ENCODE peak calls at places on chromosome 14, in nine cellular contexts. O, Z, D, G, C, F, E, U and V are unnamed samples. For H3K27me3, the result is how much of the 10 kb centered on the place peaks cover.

GRCh38 chr14:89185919-89186849 is 230.8 kb downstream of the FOXN3 start:
- DNase-seq in O (no peak), Z (no peak), D (peak), G (peak), C (no peak), F (peak), E (no peak), U (no peak), V (no peak)

GRCh38 chr14:69460093-69460701 is 24.3 kb upstream of the PLEKHD1 start:
- DNase-seq in O (peak), Z (peak), D (peak), G (peak), C (peak), F (peak), E (peak), U (peak), V (peak)

GRCh38 chr14:37091651-37092050 is 80.8 kb downstream of the SLC25A21 start:
- DNase-seq in O (no peak), Z (no peak), D (peak), G (no peak), C (no peak), F (no peak), E (no peak), U (no peak), V (no peak)

GRCh38 chr14:50560929-50561280 is 960 bp downstream of the ATL1 start:
- DNase-seq in O (peak), Z (no peak), D (peak), G (peak), C (peak), F (peak), E (peak), U (peak), V (peak)

GRCh38 chr14:22131749-22132476 is 457.1 kb downstream of the DAD1 start:
- DNase-seq in O (no peak), Z (no peak), D (peak), G (no peak), C (no peak), F (no peak), E (no peak), U (no peak), V (no peak)

GRCh38 chr14:101122855-101123129 is 219.3 kb upstream of the RTL1 start:
- DNase-seq in O (no peak), Z (no peak), D (no peak), G (no peak), C (no peak), F (no peak), E (no peak), U (no peak), V (no peak)

GRCh38 chr14:38528582-38528981 is 272.7 kb upstream of the CLEC14A start:
- DNase-seq in O (no peak), Z (no peak), D (no peak), G (no peak), C (no peak), F (no peak), E (no peak), U (no peak), V (no peak)

GRCh38 chr14:33499687-33500086 is 451.2 kb downstream of the EGLN3 start:
- DNase-seq in O (no peak), Z (no peak), D (no peak), G (no peak), C (no peak), F (no peak), E (no peak), U (no peak), V (no peak)

GRCh38 chr14:100786131-100786530 is 39.8 kb upstream of the MEG3 start:
- DNase-seq in O (no peak), Z (no peak), D (no peak), G (no peak), C (no peak), F (peak), E (no peak), U (no peak), V (no peak)

GRCh38 chr14:56423591-56423991 is 156.0 kb upstream of the TMEM260 start:
- DNase-seq in O (no peak), Z (no peak), D (peak), G (no peak), C (no peak), F (peak), E (no peak), U (peak), V (no peak)

GRCh38 chr14:71336488-71337192 is 429.4 kb downstream of the PCNX1 start:
- DNase-seq in O (no peak), Z (no peak), D (no peak), G (no peak), C (no peak), F (no peak), E (no peak), U (no peak), V (no peak)

GRCh38 chr14:52049721-52050588 is 18.9 kb downstream of the NID2 start:
- DNase-seq in O (no peak), Z (no peak), D (no peak), G (no peak), C (no peak), F (no peak), E (no peak), U (no peak), V (no peak)

GRCh38 chr14:24481622-24482324 is 26.3 kb downstream of the CMA1 start:
- DNase-seq in O (no peak), Z (no peak), D (peak), G (no peak), C (peak), F (peak), E (no peak), U (no peak), V (no peak)

GRCh38 chr14:100287202-100287997 is 18.8 kb downstream of the SLC25A29 start:
- DNase-seq in O (no peak), Z (no peak), D (no peak), G (no peak), C (no peak), F (no peak), E (no peak), U (no peak), V (no peak)

GRCh38 chr14:72594099-72594901 is 299.6 kb downstream of the DPF3 start:
- DNase-seq in O (no peak), Z (peak), D (no peak), G (no peak), C (no peak), F (no peak), E (no peak), U (no peak), V (no peak)

GRCh38 chr14:90979451-90979850 is 81.0 kb downstream of the RPS6KA5 start:
- DNase-seq in O (no peak), Z (no peak), D (no peak), G (no peak), C (no peak), F (no peak), E (no peak), U (no peak), V (no peak)

GRCh38 chr14:59161571-59162175 is 26.8 kb upstream of the DAAM1 start:
- DNase-seq in O (peak), Z (no peak), D (peak), G (peak), C (no peak), F (peak), E (no peak), U (peak), V (no peak)

GRCh38 chr14:44960146-44960545 is 1.6 kb downstream of the KLHL28 start:
- DNase-seq in O (no peak), Z (no peak), D (no peak), G (no peak), C (no peak), F (peak), E (no peak), U (no peak), V (no peak)

GRCh38 chr14:77037886-77038511 is 9.5 kb upstream of the IRF2BPL start:
- DNase-seq in O (peak), Z (peak), D (no peak), G (peak), C (peak), F (peak), E (no peak), U (peak), V (no peak)

GRCh38 chr14:99274346-99275221 is 2.6 kb upstream of the BCL11B start:
- DNase-seq in O (no peak), Z (no peak), D (peak), G (peak), C (no peak), F (peak), E (peak), U (peak), V (no peak)

GRCh38 chr14:99273025-99273723 is 1.2 kb upstream of the BCL11B start:
- DNase-seq in O (peak), Z (no peak), D (no peak), G (no peak), C (no peak), F (peak), E (no peak), U (no peak), V (no peak)

GRCh38 chr14:99275222-99275584 is 3.2 kb upstream of the BCL11B start:
- DNase-seq in O (no peak), Z (no peak), D (no peak), G (no peak), C (no peak), F (no peak), E (no peak), U (no peak), V (no peak)

GRCh38 chr14:99272669-99273024 is 650 bp upstream of the BCL11B start:
- DNase-seq in O (no peak), Z (no peak), D (no peak), G (no peak), C (no peak), F (no peak), E (no peak), U (no peak), V (no peak)

DNA sequence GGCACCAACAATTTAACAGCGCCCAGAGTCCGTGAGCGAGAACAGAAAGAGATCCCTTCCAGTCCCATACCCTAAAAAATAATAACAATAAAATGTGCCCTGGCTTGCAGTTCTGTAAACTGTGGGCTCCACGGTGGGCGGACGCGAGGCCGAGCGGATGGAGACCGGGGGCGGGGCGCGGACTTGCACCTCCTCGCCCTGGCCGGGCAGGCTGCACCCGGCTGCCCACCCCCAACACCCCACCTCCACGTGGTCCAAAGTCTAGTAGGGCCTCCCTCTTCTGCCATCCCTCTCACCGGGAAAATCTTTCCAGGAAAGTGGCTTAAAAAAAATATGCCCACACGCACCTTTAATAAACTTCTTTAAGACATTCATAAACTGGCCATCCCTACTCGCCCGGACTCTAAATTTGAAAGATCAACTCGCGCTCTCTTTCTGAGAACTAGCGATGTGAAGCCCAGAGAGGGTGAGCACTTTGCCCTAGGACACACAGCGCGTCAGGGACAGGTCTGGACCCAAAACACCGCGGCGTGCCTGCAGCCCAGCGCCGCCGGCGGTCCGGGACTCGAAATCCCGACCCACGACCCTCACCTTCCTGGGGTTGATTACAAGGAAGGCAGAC is 1.8 kb upstream of the BCL11B start:
- DNase-seq in O (peak), Z (no peak), D (no peak), G (no peak), C (no peak), F (peak), E (no peak), U (no peak), V (no peak)
- H3K27me3 ChIP-seq in O (under half), Z (under half), D (half or more), G (under half), C (under half), F (half or more), E (half or more), U (under half), V (half or more)

GRCh38 chr14:68368850-68369249 is 424.0 kb downstream of the ZFP36L1 start:
- DNase-seq in O (no peak), Z (no peak), D (no peak), G (no peak), C (peak), F (no peak), E (no peak), U (no peak), V (no peak)

GRCh38 chr14:68372363-68372762 is 420.5 kb downstream of the ZFP36L1 start:
- DNase-seq in O (no peak), Z (no peak), D (no peak), G (no peak), C (no peak), F (no peak), E (no peak), U (no peak), V (no peak)

GRCh38 chr14:68366656-68367055 is 426.2 kb downstream of the ZFP36L1 start:
- DNase-seq in O (no peak), Z (no peak), D (no peak), G (no peak), C (no peak), F (no peak), E (no peak), U (no peak), V (no peak)

GRCh38 chr14:68367444-68368014 is 425.3 kb downstream of the ZFP36L1 start:
- DNase-seq in O (no peak), Z (no peak), D (no peak), G (no peak), C (no peak), F (no peak), E (no peak), U (no peak), V (no peak)

GRCh38 chr14:68369289-68369925 is 423.5 kb downstream of the ZFP36L1 start:
- DNase-seq in O (no peak), Z (no peak), D (no peak), G (no peak), C (no peak), F (no peak), E (no peak), U (no peak), V (no peak)
- H3K4me3 ChIP-seq in O (no peak), Z (no peak), D (no peak), G (no peak), C (no peak), F (no peak), E (no peak), U (no peak), V (no peak)

GRCh38 chr14:75467763-75468162 is 39.9 kb downstream of the JDP2 start:
- DNase-seq in O (no peak), Z (no peak), D (no peak), G (no peak), C (no peak), F (no peak), E (no peak), U (no peak), V (no peak)

GRCh38 chr14:75471059-75471458 is 43.2 kb downstream of the JDP2 start:
- DNase-seq in O (no peak), Z (no peak), D (no peak), G (no peak), C (no peak), F (no peak), E (no peak), U (no peak), V (no peak)

GRCh38 chr14:75470238-75470797 is 42.5 kb downstream of the JDP2 start:
- DNase-seq in O (peak), Z (no peak), D (no peak), G (no peak), C (no peak), F (no peak), E (no peak), U (no peak), V (no peak)

GRCh38 chr14:75469164-75469563 is 41.3 kb downstream of the JDP2 start:
- DNase-seq in O (no peak), Z (no peak), D (no peak), G (no peak), C (no peak), F (no peak), E (no peak), U (no peak), V (no peak)

DNA sequence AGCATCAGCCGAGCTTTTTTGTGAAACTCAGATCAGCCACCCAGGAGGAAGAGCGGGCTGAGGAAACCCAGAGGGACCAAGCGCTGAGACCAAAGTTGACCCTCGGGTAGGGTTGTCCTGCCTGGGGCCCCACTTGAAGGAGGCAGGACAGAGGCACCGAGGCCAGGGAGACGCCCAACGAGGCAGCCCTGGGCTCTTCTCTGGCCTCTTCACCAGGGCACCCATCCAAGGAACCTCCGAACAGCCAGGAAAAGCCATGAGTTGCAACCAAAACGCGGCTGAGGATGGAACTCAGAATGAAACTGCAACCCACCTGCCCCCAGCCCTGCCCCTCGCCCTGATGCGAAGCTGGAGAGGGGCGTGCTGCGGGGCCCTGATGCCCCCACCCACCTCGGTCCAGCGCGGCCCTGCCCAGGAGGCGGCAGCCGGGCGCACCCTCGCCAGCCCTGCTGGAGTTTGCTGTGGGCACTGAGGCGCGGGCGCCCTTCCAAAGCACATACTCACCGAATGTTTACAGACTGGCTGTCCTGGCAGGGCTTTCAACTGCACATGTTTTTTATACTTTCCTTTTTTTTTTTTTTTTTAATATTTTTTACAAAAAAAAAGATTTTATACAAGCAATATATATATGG is 41.9 kb downstream of the JDP2 start:
- DNase-seq in O (peak), Z (no peak), D (no peak), G (no peak), C (no peak), F (no peak), E (no peak), U (no peak), V (no peak)
- H3K27ac ChIP-seq in O (peak), Z (no peak), D (no peak), G (no peak), C (no peak), F (no peak), E (no peak), U (no peak), V (peak)

GRCh38 chr14:67520482-67520881 is 12.6 kb upstream of the PLEKHH1 start:
- DNase-seq in O (no peak), Z (no peak), D (no peak), G (no peak), C (no peak), F (no peak), E (no peak), U (no peak), V (no peak)
- H3K27me3 ChIP-seq in O (under half), Z (under half), D (half or more), G (under half), C (under half), F (half or more), E (half or more), U (under half), V (under half)

GRCh38 chr14:96403409-96403808 is 11.5 kb downstream of the AK7 start:
- DNase-seq in O (no peak), Z (no peak), D (no peak), G (no peak), C (no peak), F (no peak), E (no peak), U (no peak), V (no peak)

GRCh38 chr14:96398921-96399320 is 7.0 kb downstream of the AK7 start:
- DNase-seq in O (no peak), Z (no peak), D (no peak), G (no peak), C (no peak), F (no peak), E (no peak), U (no peak), V (no peak)

GRCh38 chr14:96400495-96400894 is 8.6 kb downstream of the AK7 start:
- DNase-seq in O (no peak), Z (no peak), D (no peak), G (no peak), C (no peak), F (no peak), E (no peak), U (no peak), V (no peak)

GRCh38 chr14:96398432-96398831 is 6.5 kb downstream of the AK7 start:
- DNase-seq in O (no peak), Z (no peak), D (no peak), G (no peak), C (no peak), F (no peak), E (no peak), U (no peak), V (no peak)

GRCh38 chr14:96399405-96399804 is 7.5 kb downstream of the AK7 start:
- DNase-seq in O (no peak), Z (no peak), D (no peak), G (no peak), C (no peak), F (no peak), E (no peak), U (no peak), V (no peak)
- H3K4me3 ChIP-seq in O (no peak), Z (no peak), D (no peak), G (no peak), C (no peak), F (no peak), E (no peak), U (no peak), V (no peak)

DNA sequence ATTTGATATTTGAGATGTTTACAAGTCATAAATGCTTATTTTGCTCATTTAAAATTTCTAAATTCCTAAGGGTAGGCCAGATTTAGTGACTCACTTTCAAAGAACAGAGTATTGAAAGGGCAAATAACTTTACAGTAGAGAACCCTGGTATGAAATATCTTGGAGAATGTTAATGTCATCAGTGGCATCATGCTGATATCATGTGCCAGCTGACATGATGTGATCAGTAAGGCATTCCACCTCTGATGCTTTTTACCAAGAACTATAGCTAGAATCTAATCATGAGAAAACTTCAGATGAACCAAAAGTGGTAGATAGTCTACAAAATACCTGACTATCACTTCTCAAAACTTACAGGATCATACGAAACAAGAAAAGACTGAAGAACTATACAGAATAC is 2.9 kb upstream of the FLRT2 start:
- DNase-seq in O (no peak), Z (no peak), D (peak), G (no peak), C (no peak), F (peak), E (no peak), U (no peak), V (no peak)
- H3K27ac ChIP-seq in O (no peak), Z (no peak), D (no peak), G (no peak), C (no peak), F (no peak), E (no peak), U (no peak), V (peak)

DNA sequence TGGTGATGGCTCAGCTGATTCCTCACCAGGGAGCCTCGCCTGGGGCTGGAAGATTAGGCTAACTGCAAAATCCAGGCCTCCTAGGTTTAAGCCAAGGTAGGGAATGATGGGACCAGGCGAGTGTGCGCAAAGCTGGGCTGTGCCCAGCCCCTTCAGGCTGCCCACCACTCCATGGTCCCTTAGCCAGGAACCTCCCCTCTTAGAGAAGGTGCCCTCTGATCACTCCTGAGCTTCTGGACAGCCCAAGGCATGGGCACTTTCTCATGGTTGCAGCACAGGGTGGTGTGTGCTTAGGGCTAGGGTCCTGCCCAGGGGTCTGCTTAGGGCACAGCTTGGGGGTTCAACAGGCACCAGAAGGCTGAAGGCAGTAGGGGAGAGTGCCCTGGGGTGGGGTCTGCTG is 69.1 kb downstream of the PRIMA1 start:
- DNase-seq in O (peak), Z (no peak), D (no peak), G (no peak), C (no peak), F (no peak), E (no peak), U (no peak), V (no peak)
- H3K27me3 ChIP-seq in O (under half), Z (under half), D (under half), G (under half), C (under half), F (under half), E (under half), U (under half), V (under half)